ENCODE peak calls at places on chromosome 16, in seven cellular contexts. One of them, this sample, is unnamed.

GRCh38 chr16:88390265-88390664 is 7.5 kb downstream of the ZNF469 start:
- DNase-seq in HCT116: no peak
- DNase-seq in body of pancreas: no peak
- DNase-seq in cardiac muscle cell: no peak
- DNase-seq in heart right ventricle: peak; percentile 26
- DNase-seq in AG10803: no peak
- DNase-seq in MM.1S: no peak
- DNase-seq in this sample: no peak

GRCh38 chr16:68445458-68445857 is 2.9 kb downstream of the SMPD3 start:
- DNase-seq in HCT116: peak; percentile 43
- DNase-seq in body of pancreas: peak; percentile 58
- DNase-seq in cardiac muscle cell: peak; percentile 50
- DNase-seq in heart right ventricle: no peak
- DNase-seq in AG10803: no peak
- DNase-seq in MM.1S: peak; percentile 78
- DNase-seq in this sample: peak; percentile 75

GRCh38 chr16:23903001-23903414 is 67.2 kb downstream of the PRKCB start:
- DNase-seq in HCT116: no peak
- DNase-seq in body of pancreas: no peak
- DNase-seq in cardiac muscle cell: no peak
- DNase-seq in heart right ventricle: no peak
- DNase-seq in AG10803: no peak
- DNase-seq in MM.1S: no peak
- DNase-seq in this sample: no peak

GRCh38 chr16:23089111-23089510 is 60.1 kb downstream of the USP31 start:
- DNase-seq in HCT116: no peak
- DNase-seq in body of pancreas: no peak
- DNase-seq in cardiac muscle cell: no peak
- DNase-seq in heart right ventricle: no peak
- DNase-seq in AG10803: no peak
- DNase-seq in MM.1S: no peak
- DNase-seq in this sample: no peak

GRCh38 chr16:72856797-72857196 is 191.1 kb downstream of the ZFHX3 start:
- DNase-seq in HCT116: no peak
- DNase-seq in body of pancreas: peak; percentile 40
- DNase-seq in cardiac muscle cell: peak; percentile 38
- DNase-seq in heart right ventricle: no peak
- DNase-seq in AG10803: no peak
- DNase-seq in MM.1S: no peak
- DNase-seq in this sample: peak; percentile 64

GRCh38 chr16:7209598-7209997 is 123.0 kb upstream of the RBFOX1 start:
- DNase-seq in HCT116: no peak
- DNase-seq in body of pancreas: no peak
- DNase-seq in cardiac muscle cell: no peak
- DNase-seq in heart right ventricle: no peak
- DNase-seq in AG10803: no peak
- DNase-seq in MM.1S: no peak
- DNase-seq in this sample: no peak

GRCh38 chr16:179431-179830 is 828 bp upstream of the HBQ1 start:
- DNase-seq in HCT116: no peak
- DNase-seq in body of pancreas: no peak
- DNase-seq in cardiac muscle cell: no peak
- DNase-seq in heart right ventricle: no peak
- DNase-seq in AG10803: no peak
- DNase-seq in MM.1S: no peak
- DNase-seq in this sample: no peak

GRCh38 chr16:19959736-19960135 is 75.1 kb upstream of the GPRC5B start:
- DNase-seq in HCT116: no peak
- DNase-seq in body of pancreas: no peak
- DNase-seq in cardiac muscle cell: no peak
- DNase-seq in heart right ventricle: no peak
- DNase-seq in AG10803: no peak
- DNase-seq in MM.1S: no peak
- DNase-seq in this sample: no peak

GRCh38 chr16:1197237-1197866 is 27.7 kb downstream of the TPSG1 start:
- DNase-seq in HCT116: no peak
- DNase-seq in body of pancreas: peak; percentile 64
- DNase-seq in cardiac muscle cell: no peak
- DNase-seq in heart right ventricle: no peak
- DNase-seq in AG10803: no peak
- DNase-seq in MM.1S: no peak
- DNase-seq in this sample: no peak

GRCh38 chr16:10791048-10791447 is 27.5 kb downstream of the TVP23A start:
- DNase-seq in HCT116: no peak
- DNase-seq in body of pancreas: no peak
- DNase-seq in cardiac muscle cell: no peak
- DNase-seq in heart right ventricle: no peak
- DNase-seq in AG10803: no peak
- DNase-seq in MM.1S: no peak
- DNase-seq in this sample: peak; percentile 66

GRCh38 chr16:24758373-24758772 is 28.9 kb downstream of the TNRC6A start:
- DNase-seq in HCT116: no peak
- DNase-seq in body of pancreas: no peak
- DNase-seq in cardiac muscle cell: peak; percentile 6
- DNase-seq in heart right ventricle: no peak
- DNase-seq in AG10803: no peak
- DNase-seq in MM.1S: no peak
- DNase-seq in this sample: no peak

GRCh38 chr16:65200374-65200773 is 78.5 kb upstream of the CDH11 start:
- DNase-seq in HCT116: no peak
- DNase-seq in body of pancreas: no peak
- DNase-seq in cardiac muscle cell: no peak
- DNase-seq in heart right ventricle: no peak
- DNase-seq in AG10803: no peak
- DNase-seq in MM.1S: no peak
- DNase-seq in this sample: no peak

GRCh38 chr16:84423416-84423837 is 55.1 kb downstream of the ATP2C2 start:
- DNase-seq in HCT116: peak; percentile 80
- DNase-seq in body of pancreas: no peak
- DNase-seq in cardiac muscle cell: peak; percentile 42
- DNase-seq in heart right ventricle: no peak
- DNase-seq in AG10803: peak; percentile 31
- DNase-seq in MM.1S: peak; percentile 31
- DNase-seq in this sample: peak; percentile 32

GRCh38 chr16:30005341-30006094 is 5.3 kb downstream of the DOC2A start:
- DNase-seq in HCT116: no peak
- DNase-seq in body of pancreas: peak; percentile 36
- DNase-seq in cardiac muscle cell: peak; percentile 52
- DNase-seq in heart right ventricle: no peak
- DNase-seq in AG10803: peak; percentile 51
- DNase-seq in MM.1S: peak; percentile 45
- DNase-seq in this sample: peak; percentile 84

GRCh38 chr16:1678500-1679098 is 520 bp downstream of the JPT2 start:
- DNase-seq in HCT116: no peak
- DNase-seq in body of pancreas: peak; percentile 55
- DNase-seq in cardiac muscle cell: peak; percentile 22
- DNase-seq in heart right ventricle: peak; percentile 29
- DNase-seq in AG10803: peak; percentile 48
- DNase-seq in MM.1S: no peak
- DNase-seq in this sample: no peak

GRCh38 chr16:58226790-58227189 is 28.9 kb upstream of the CSNK2A2 start:
- DNase-seq in HCT116: no peak
- DNase-seq in body of pancreas: no peak
- DNase-seq in cardiac muscle cell: no peak
- DNase-seq in heart right ventricle: no peak
- DNase-seq in AG10803: no peak
- DNase-seq in MM.1S: no peak
- DNase-seq in this sample: no peak

GRCh38 chr16:27463741-27464662 is 62.0 kb downstream of the IL21R start:
- DNase-seq in HCT116: no peak
- DNase-seq in body of pancreas: no peak
- DNase-seq in cardiac muscle cell: no peak
- DNase-seq in heart right ventricle: no peak
- DNase-seq in AG10803: no peak
- DNase-seq in MM.1S: no peak
- DNase-seq in this sample: no peak

GRCh38 chr16:3157229-3158013 is 22.6 kb downstream of the ZNF213 start:
- DNase-seq in HCT116: peak; percentile 90
- DNase-seq in body of pancreas: peak; percentile 84
- DNase-seq in cardiac muscle cell: peak; percentile 93
- DNase-seq in heart right ventricle: peak; percentile 53
- DNase-seq in AG10803: peak; percentile 95
- DNase-seq in MM.1S: no peak
- DNase-seq in this sample: no peak

GRCh38 chr16:55915116-55915827 is 40.1 kb upstream of the CES5A start:
- DNase-seq in HCT116: no peak
- DNase-seq in body of pancreas: no peak
- DNase-seq in cardiac muscle cell: no peak
- DNase-seq in heart right ventricle: no peak
- DNase-seq in AG10803: no peak
- DNase-seq in MM.1S: no peak
- DNase-seq in this sample: no peak

GRCh38 chr16:69859105-69859969 is 91.8 kb upstream of the CLEC18A start:
- DNase-seq in HCT116: peak; percentile 33
- DNase-seq in body of pancreas: peak; percentile 78
- DNase-seq in cardiac muscle cell: no peak
- DNase-seq in heart right ventricle: peak; percentile 24
- DNase-seq in AG10803: no peak
- DNase-seq in MM.1S: no peak
- DNase-seq in this sample: peak; percentile 46

GRCh38 chr16:19169081-19169639 is 1.1 kb downstream of the SYT17 start:
- DNase-seq in HCT116: no peak
- DNase-seq in body of pancreas: no peak
- DNase-seq in cardiac muscle cell: no peak
- DNase-seq in heart right ventricle: peak; percentile 18
- DNase-seq in AG10803: no peak
- DNase-seq in MM.1S: no peak
- DNase-seq in this sample: no peak

GRCh38 chr16:29702307-29702706 is 23.3 kb downstream of the QPRT start:
- DNase-seq in HCT116: no peak
- DNase-seq in body of pancreas: no peak
- DNase-seq in cardiac muscle cell: no peak
- DNase-seq in heart right ventricle: no peak
- DNase-seq in AG10803: no peak
- DNase-seq in MM.1S: peak; percentile 30
- DNase-seq in this sample: no peak

GRCh38 chr16:11752856-11753255 is 10.2 kb upstream of the TXNDC11 start:
- DNase-seq in HCT116: no peak
- DNase-seq in body of pancreas: no peak
- DNase-seq in cardiac muscle cell: no peak
- DNase-seq in heart right ventricle: no peak
- DNase-seq in AG10803: no peak
- DNase-seq in MM.1S: no peak
- DNase-seq in this sample: no peak

GRCh38 chr16:12920739-12921138 is 19.3 kb downstream of the SHISA9 start:
- DNase-seq in HCT116: no peak
- DNase-seq in body of pancreas: no peak
- DNase-seq in cardiac muscle cell: no peak
- DNase-seq in heart right ventricle: no peak
- DNase-seq in AG10803: no peak
- DNase-seq in MM.1S: no peak
- DNase-seq in this sample: no peak

GRCh38 chr16:12917246-12917645 is 15.8 kb downstream of the SHISA9 start:
- DNase-seq in HCT116: no peak
- DNase-seq in body of pancreas: no peak
- DNase-seq in cardiac muscle cell: no peak
- DNase-seq in heart right ventricle: no peak
- DNase-seq in AG10803: no peak
- DNase-seq in MM.1S: no peak
- DNase-seq in this sample: no peak

GRCh38 chr16:12917653-12918052 is 16.3 kb downstream of the SHISA9 start:
- DNase-seq in HCT116: no peak
- DNase-seq in body of pancreas: no peak
- DNase-seq in cardiac muscle cell: no peak
- DNase-seq in heart right ventricle: no peak
- DNase-seq in AG10803: peak; percentile 83
- DNase-seq in MM.1S: no peak
- DNase-seq in this sample: no peak
- TF ChIP-seq CTCF in HCT116: no peak
- TF ChIP-seq CTCF in body of pancreas: no peak
- TF ChIP-seq CTCF in cardiac muscle cell: no peak
- TF ChIP-seq CTCF in heart right ventricle: no peak
- TF ChIP-seq CTCF in AG10803: no peak
- TF ChIP-seq CTCF in MM.1S: no peak
- TF ChIP-seq CTCF in this sample: no peak

DNA sequence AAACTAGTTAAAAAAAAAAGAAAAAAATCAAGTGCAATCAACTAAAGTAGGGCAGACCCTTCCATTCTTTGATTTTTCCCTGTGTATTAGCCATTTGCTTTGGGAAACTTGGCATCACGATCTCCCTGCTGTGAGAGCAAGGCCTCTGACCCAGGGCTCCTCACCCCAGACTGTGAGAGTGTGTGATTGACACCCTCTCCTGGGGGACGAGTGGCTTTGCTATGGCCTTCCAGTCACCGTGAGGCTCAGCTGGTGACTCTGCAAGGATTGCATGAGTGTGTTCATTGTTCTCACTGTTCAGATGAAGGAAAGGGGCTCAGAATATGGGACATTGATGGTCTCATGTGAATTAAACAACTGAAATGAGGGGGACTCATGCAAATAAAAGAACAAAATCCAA is 69.0 kb upstream of the BCAR1 start:
- DNase-seq in HCT116: no peak
- DNase-seq in body of pancreas: peak; percentile 39
- DNase-seq in cardiac muscle cell: no peak
- DNase-seq in heart right ventricle: no peak
- DNase-seq in AG10803: no peak
- DNase-seq in MM.1S: no peak
- DNase-seq in this sample: peak; percentile 33
- TF ChIP-seq CTCF in HCT116: no peak
- TF ChIP-seq CTCF in body of pancreas: no peak
- TF ChIP-seq CTCF in cardiac muscle cell: no peak
- TF ChIP-seq CTCF in heart right ventricle: peak; percentile 12
- TF ChIP-seq CTCF in AG10803: no peak
- TF ChIP-seq CTCF in MM.1S: no peak
- TF ChIP-seq CTCF in this sample: peak; percentile 6

GRCh38 chr16:66580605-66581209 is 1.4 kb downstream of the CMTM2 start:
- DNase-seq in HCT116: no peak
- DNase-seq in body of pancreas: no peak
- DNase-seq in cardiac muscle cell: peak; percentile 69
- DNase-seq in heart right ventricle: no peak
- DNase-seq in AG10803: peak; percentile 73
- DNase-seq in MM.1S: no peak
- DNase-seq in this sample: no peak
- TF ChIP-seq CTCF in HCT116: no peak
- TF ChIP-seq CTCF in body of pancreas: no peak
- TF ChIP-seq CTCF in cardiac muscle cell: no peak
- TF ChIP-seq CTCF in heart right ventricle: no peak
- TF ChIP-seq CTCF in AG10803: peak; percentile 52
- TF ChIP-seq CTCF in MM.1S: no peak
- TF ChIP-seq CTCF in this sample: no peak

GRCh38 chr16:81095953-81096714 is at the start of gene GCSH:
- DNase-seq in HCT116: peak; percentile 99
- DNase-seq in body of pancreas: peak; percentile 99
- DNase-seq in cardiac muscle cell: peak; percentile 100
- DNase-seq in heart right ventricle: peak; percentile 100
- DNase-seq in AG10803: peak; percentile 98
- DNase-seq in MM.1S: peak; percentile 93
- DNase-seq in this sample: peak; percentile 96

GRCh38 chr16:81096715-81097208 is 567 bp upstream of the GCSH start:
- DNase-seq in HCT116: no peak
- DNase-seq in body of pancreas: no peak
- DNase-seq in cardiac muscle cell: no peak
- DNase-seq in heart right ventricle: no peak
- DNase-seq in AG10803: no peak
- DNase-seq in MM.1S: no peak
- DNase-seq in this sample: no peak

GRCh38 chr16:81095653-81095952 is 592 bp downstream of the GCSH start:
- DNase-seq in HCT116: no peak
- DNase-seq in body of pancreas: no peak
- DNase-seq in cardiac muscle cell: no peak
- DNase-seq in heart right ventricle: no peak
- DNase-seq in AG10803: no peak
- DNase-seq in MM.1S: no peak
- DNase-seq in this sample: no peak

GRCh38 chr16:81094771-81095251 is 1.4 kb downstream of the GCSH start:
- DNase-seq in HCT116: no peak
- DNase-seq in body of pancreas: no peak
- DNase-seq in cardiac muscle cell: peak; percentile 47
- DNase-seq in heart right ventricle: no peak
- DNase-seq in AG10803: peak; percentile 36
- DNase-seq in MM.1S: no peak
- DNase-seq in this sample: no peak

GRCh38 chr16:81097230-81097629 is 1.0 kb upstream of the GCSH start:
- DNase-seq in HCT116: no peak
- DNase-seq in body of pancreas: no peak
- DNase-seq in cardiac muscle cell: no peak
- DNase-seq in heart right ventricle: no peak
- DNase-seq in AG10803: no peak
- DNase-seq in MM.1S: no peak
- DNase-seq in this sample: no peak
- TF ChIP-seq CTCF in HCT116: no peak
- TF ChIP-seq CTCF in body of pancreas: no peak
- TF ChIP-seq CTCF in cardiac muscle cell: no peak
- TF ChIP-seq CTCF in heart right ventricle: no peak
- TF ChIP-seq CTCF in AG10803: no peak
- TF ChIP-seq CTCF in MM.1S: no peak
- TF ChIP-seq CTCF in this sample: no peak

This sample was measured in GM20000.